ENCODE peak calls at places on chromosomes 13 and 19, in five cellular contexts. E is breast epithelium; K is brain microvascular endothelial cell; P is heart left ventricle; S is CD4-positive, alpha-beta T cell. H is an unnamed sample.
A peak's percentile ranks its signal among the peaks of the same experiment; 100 is the strongest.

GRCh38 chr19:15396436-15396835 is 16.8 kb upstream of the AKAP8 start:
- DNase-seq in E (no peak), K (no peak), P (no peak), S (no peak), H (no peak)

GRCh38 chr19:27672309-27673047 is 1540.5 kb downstream of the UQCRFS1 start:
- DNase-seq in E (no peak), K (no peak), P (peak; percentile 52), S (no peak), H (no peak)

GRCh38 chr19:13366529-13367143 is 139.6 kb downstream of the CACNA1A start:
- DNase-seq in E (no peak), K (no peak), P (no peak), S (no peak), H (peak; percentile 25)

GRCh38 chr19:11486661-11487503 is 6.0 kb upstream of the ELAVL3 start:
- DNase-seq in E (no peak), K (no peak), P (no peak), S (no peak), H (no peak)

GRCh38 chr13:114100446-114101320 is 31.7 kb downstream of the RASA3 start:
- DNase-seq in E (no peak), K (no peak), P (peak; percentile 13), S (no peak), H (peak; percentile 44)

GRCh38 chr13:26457212-26457611 is 100.3 kb upstream of the WASF3 start:
- DNase-seq in E (no peak), K (no peak), P (no peak), S (no peak), H (no peak)

GRCh38 chr13:28872427-28873176 is 52.5 kb downstream of the MTUS2 start:
- DNase-seq in E (no peak), K (no peak), P (no peak), S (no peak), H (no peak)

GRCh38 chr13:72246396-72246795 is 379.4 kb upstream of the DACH1 start:
- DNase-seq in E (no peak), K (no peak), P (no peak), S (no peak), H (peak; percentile 33)

GRCh38 chr13:113665582-113666323 is 1.3 kb upstream of the GRK1 start:
- DNase-seq in E (no peak), K (no peak), P (peak; percentile 3), S (no peak), H (no peak)

GRCh38 chr19:16896913-16897571 is 8.2 kb downstream of the F2RL3 start:
- DNase-seq in E (peak; percentile 95), K (peak; percentile 91), P (peak; percentile 97), S (peak; percentile 53), H (peak; percentile 93)

GRCh38 chr19:53883231-53883661 is 1.2 kb downstream of the PRKCG start:
- DNase-seq in E (no peak), K (no peak), P (no peak), S (no peak), H (no peak)

GRCh38 chr19:53883741-53884140 is 1.7 kb downstream of the PRKCG start:
- DNase-seq in E (no peak), K (no peak), P (no peak), S (no peak), H (no peak)

GRCh38 chr19:53882391-53883050 is 524 bp downstream of the PRKCG start:
- DNase-seq in E (no peak), K (no peak), P (no peak), S (no peak), H (no peak)

GRCh38 chr19:53880716-53881481 is 1.1 kb upstream of the PRKCG start:
- DNase-seq in E (no peak), K (no peak), P (no peak), S (no peak), H (no peak)

GRCh38 chr19:53881482-53882390 is at the start of gene PRKCG:
- DNase-seq in E (no peak), K (no peak), P (peak; percentile 28), S (peak; percentile 55), H (no peak)
- TF ChIP-seq CTCF in E (no peak), K (peak; percentile 37), P (peak; percentile 44), S (peak; percentile 85), H (peak; percentile 31)

GRCh38 chr13:82698383-82698782 is 1183.9 kb downstream of the SLITRK1 start:
- DNase-seq in E (no peak), K (no peak), P (no peak), S (no peak), H (no peak)
- TF ChIP-seq CTCF in E (no peak), K (no peak), P (no peak), S (no peak), H (no peak)

DNA sequence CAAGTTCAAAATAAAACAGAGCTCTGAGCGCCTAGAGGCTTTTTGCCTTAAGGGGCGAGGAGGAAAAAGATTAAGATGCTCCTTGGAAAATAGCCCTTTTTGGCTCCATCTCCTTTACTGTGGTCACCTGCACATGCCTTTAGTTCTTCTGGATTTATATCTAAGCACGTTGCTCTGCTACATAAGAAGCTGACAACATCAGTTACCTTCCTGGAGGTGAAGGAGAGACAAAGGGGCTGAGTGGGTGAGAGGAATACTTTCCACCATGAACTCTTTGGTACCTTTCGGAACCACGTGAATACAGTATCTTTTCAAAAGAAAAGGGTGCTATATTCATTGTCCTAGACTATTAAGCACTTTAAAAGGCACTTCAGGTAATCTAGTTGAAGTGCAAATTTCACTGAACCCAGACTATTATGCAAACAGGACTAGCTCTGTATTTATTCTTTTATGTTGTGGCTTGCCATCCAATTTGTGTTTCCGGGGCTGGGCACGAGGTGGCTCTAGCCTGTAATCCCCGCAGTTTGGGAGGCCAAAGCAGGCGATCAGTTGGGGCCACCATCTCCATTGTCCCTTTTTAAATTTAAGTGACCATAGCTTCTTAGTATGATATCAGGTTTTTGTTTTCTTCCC is 201.5 kb downstream of the TM9SF2 start:
- DNase-seq in E (no peak), K (no peak), P (no peak), S (no peak), H (no peak)
- TF ChIP-seq CTCF in E (no peak), K (no peak), P (no peak), S (no peak), H (no peak)

GRCh38 chr19:49817964-49818690 is at the start of gene MED25:
- DNase-seq in E (peak; percentile 75), K (peak; percentile 60), P (peak; percentile 86), S (peak; percentile 84), H (peak; percentile 83)
- TF ChIP-seq CTCF in E (peak; percentile 83), K (no peak), P (no peak), S (peak; percentile 38), H (no peak)

GRCh38 chr13:39417131-39417530 is 185.9 kb downstream of the LHFPL6 start:
- DNase-seq in E (no peak), K (no peak), P (no peak), S (no peak), H (no peak)
- TF ChIP-seq CTCF in E (no peak), K (peak; percentile 46), P (no peak), S (no peak), H (peak; percentile 33)

DNA sequence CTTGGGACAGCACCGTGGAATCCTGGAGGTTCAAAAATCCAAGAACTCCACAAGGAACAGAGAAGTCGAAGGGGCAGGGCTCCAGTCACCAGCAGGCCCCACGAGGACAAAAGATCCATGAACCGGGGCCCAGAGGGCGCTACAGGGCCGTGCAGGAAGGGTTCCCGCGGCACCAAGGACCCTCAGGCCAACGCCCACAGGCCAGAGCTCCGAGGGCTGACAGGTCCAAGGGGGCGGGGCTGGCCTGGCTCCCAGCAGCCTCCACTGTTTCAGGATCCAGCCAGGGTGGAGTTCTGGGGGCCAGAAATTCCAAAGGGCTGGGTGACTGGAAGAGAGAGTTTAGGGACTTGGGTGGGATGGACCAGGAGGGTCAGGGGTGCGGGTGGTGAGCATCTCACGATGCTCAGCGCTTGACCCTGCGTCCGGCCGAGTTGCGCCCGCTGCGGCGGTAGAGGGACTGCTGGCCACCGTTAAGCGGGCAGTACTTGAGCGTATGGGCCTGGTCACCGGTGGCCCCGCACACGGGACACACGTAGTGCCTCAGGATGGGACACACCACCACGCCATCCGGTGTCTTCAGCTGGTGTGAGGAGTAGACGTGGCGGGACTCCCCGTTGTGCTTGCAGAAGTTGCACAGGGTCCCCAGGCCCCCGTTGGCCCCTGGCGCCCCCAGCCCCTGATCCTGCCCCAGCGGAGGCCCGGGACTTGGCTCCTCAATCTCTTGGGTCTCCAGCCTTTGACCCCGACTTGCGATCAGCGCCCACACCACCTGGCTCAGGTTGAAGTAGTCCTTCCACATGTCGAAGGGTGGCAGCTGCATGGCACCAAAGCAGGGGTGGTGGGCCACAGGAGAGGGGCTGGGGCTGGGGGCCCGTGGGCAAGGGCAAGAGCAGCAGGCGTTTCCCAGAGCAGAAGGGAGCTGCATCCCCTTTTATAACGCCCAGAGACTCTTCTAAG is at the start of gene NANOS2:
- DNase-seq in E (no peak), K (no peak), P (no peak), S (no peak), H (no peak)
- TF ChIP-seq CTCF in E (no peak), K (peak; percentile 19), P (no peak), S (no peak), H (no peak)

DNA sequence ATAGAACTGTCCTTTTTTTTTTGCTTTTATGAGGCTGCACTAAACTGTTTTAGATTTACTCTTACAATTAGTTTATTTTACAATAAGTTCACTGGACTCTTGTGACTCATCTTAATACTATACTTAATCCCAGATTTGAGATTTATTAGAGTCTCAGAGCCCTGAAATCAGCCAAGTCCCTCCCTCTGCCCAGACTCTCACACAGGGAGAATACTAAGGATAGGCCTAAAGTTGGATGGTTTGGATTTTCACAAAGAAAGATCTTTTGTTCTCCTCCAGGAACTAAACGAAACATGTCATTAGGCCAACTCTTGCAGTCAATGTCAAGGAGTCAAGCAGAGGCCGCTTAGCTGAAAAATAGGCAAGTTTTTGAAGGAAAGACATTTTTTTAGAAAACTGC is 42.7 kb upstream of the MIR17HG start:
- DNase-seq in E (no peak), K (no peak), P (no peak), S (no peak), H (no peak)
- TF ChIP-seq CTCF in E (no peak), K (no peak), P (no peak), S (no peak), H (no peak)

DNA sequence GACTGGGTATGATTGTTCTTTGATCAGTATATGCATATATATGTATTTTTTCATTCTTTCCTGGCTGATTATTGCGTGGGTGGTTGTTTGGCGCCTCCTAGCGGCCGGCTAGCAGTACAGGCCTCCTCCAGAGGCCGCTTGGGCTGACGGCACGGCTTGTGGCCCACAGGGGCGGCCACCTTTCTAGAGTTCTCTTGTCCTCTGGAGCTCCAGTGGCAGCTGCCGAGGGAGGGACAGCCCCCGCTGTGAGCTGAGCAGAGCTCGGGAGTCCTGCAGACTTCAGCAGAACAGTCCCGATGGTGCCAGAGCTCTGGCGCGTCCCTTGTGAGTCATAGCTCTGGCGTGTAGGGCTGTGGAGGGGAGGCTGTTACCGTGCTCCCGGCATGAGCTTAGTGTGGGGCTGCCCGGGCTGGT is 22.5 kb upstream of the ZNF429 start:
- DNase-seq in E (peak; percentile 31), K (no peak), P (peak; percentile 36), S (peak; percentile 54), H (peak; percentile 44)
- TF ChIP-seq CTCF in E (peak; percentile 81), K (peak; percentile 48), P (peak; percentile 85), S (peak; percentile 82), H (peak; percentile 39)

GRCh38 chr19:57583521-57584416 is at the start of gene ZIK1:
- DNase-seq in E (peak; percentile 85), K (peak; percentile 91), P (peak; percentile 95), S (peak; percentile 84), H (peak; percentile 91)
- TF ChIP-seq CTCF in E (no peak), K (peak; percentile 16), P (no peak), S (no peak), H (no peak)